ENCODE peak calls at places on chromosomes 6 and 20, in nine cellular contexts. L is uterus, R is NB4, O is ovary, E is DND-41, S is stomach, G is upper lobe of right lung, K is AG10803, M is fibroblast of mammary gland. V is an unnamed sample.

GRCh38 chr20:48189177-48189576 is 403.9 kb upstream of the SULF2 start:
- DNase-seq in L (no peak), R (peak; percentile 45), O (no peak), E (peak; percentile 12), S (no peak), G (no peak), K (peak; percentile 61), M (peak; percentile 38), V (peak; percentile 3)

GRCh38 chr6:156427345-156427744 is 349.8 kb upstream of the ARID1B start:
- DNase-seq in L (no peak), R (no peak), O (no peak), E (no peak), S (no peak), G (no peak), K (peak; percentile 90), M (peak; percentile 90), V (peak; percentile 98)

GRCh38 chr20:59145247-59145925 is 18.2 kb upstream of the ZNF831 start:
- DNase-seq in L (no peak), R (no peak), O (no peak), E (no peak), S (no peak), G (no peak), K (no peak), M (no peak), V (no peak)

GRCh38 chr20:12829121-12829520 is 179.7 kb upstream of the SPTLC3 start:
- DNase-seq in L (no peak), R (no peak), O (no peak), E (no peak), S (no peak), G (no peak), K (no peak), M (no peak), V (no peak)

GRCh38 chr20:58646703-58647102 is 4.4 kb upstream of the STX16 start:
- DNase-seq in L (no peak), R (no peak), O (no peak), E (no peak), S (no peak), G (no peak), K (no peak), M (no peak), V (no peak)

GRCh38 chr6:89281779-89282246 is 33.3 kb downstream of the GABRR2 start:
- DNase-seq in L (no peak), R (peak; percentile 86), O (no peak), E (peak; percentile 45), S (peak; percentile 41), G (no peak), K (peak; percentile 15), M (peak; percentile 45), V (peak; percentile 19)

GRCh38 chr20:4090756-4091331 is 75.5 kb upstream of the RNF24 start:
- DNase-seq in L (no peak), R (peak; percentile 66), O (no peak), E (peak; percentile 4), S (peak; percentile 21), G (no peak), K (peak; percentile 86), M (peak; percentile 85), V (no peak)

GRCh38 chr6:56758120-56758519 is 115.4 kb upstream of the DST start:
- DNase-seq in L (no peak), R (no peak), O (no peak), E (no peak), S (no peak), G (no peak), K (peak; percentile 48), M (no peak), V (no peak)

GRCh38 chr6:49913656-49914055 is 47.3 kb upstream of the CRISP1 start:
- DNase-seq in L (no peak), R (no peak), O (no peak), E (no peak), S (no peak), G (no peak), K (no peak), M (no peak), V (no peak)

GRCh38 chr6:49915035-49915434 is 48.7 kb upstream of the CRISP1 start:
- DNase-seq in L (no peak), R (no peak), O (no peak), E (no peak), S (no peak), G (no peak), K (no peak), M (no peak), V (no peak)

GRCh38 chr6:49909508-49910047 is 43.2 kb upstream of the CRISP1 start:
- DNase-seq in L (no peak), R (no peak), O (no peak), E (no peak), S (no peak), G (no peak), K (no peak), M (no peak), V (no peak)

GRCh38 chr6:49911252-49911651 is 44.9 kb upstream of the CRISP1 start:
- DNase-seq in L (no peak), R (no peak), O (no peak), E (no peak), S (no peak), G (no peak), K (no peak), M (no peak), V (no peak)

DNA sequence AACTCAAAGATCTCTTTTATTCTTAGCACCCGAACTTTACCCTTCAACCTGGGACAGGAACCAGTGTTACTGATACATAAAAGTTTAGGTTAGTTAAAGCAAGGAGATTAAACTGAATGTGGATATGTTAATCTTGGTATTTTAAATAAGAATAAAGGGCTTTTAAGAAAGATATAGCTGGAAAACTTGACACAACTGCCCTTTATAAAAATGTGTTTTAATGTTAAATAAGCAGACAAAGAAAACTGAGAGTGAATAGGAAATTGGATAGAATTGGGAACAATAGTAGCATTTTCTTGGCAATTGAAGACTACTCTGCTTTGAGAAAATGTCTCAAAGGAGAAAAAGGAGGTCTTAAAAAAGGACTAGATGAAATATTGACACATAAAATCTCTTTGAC is 45.9 kb upstream of the CRISP1 start:
- DNase-seq in L (no peak), R (no peak), O (no peak), E (no peak), S (no peak), G (no peak), K (no peak), M (no peak), V (no peak)
- TF ChIP-seq CTCF in L (no peak), R (no peak), O (no peak), E (no peak), S (no peak), G (no peak), K (no peak), M (no peak), V (no peak)

GRCh38 chr6:42448391-42448790 is 3.3 kb downstream of the TRERF1 start:
- DNase-seq in L (no peak), R (peak; percentile 82), O (no peak), E (no peak), S (no peak), G (no peak), K (no peak), M (no peak), V (no peak)

GRCh38 chr6:42450314-42451145 is 1.2 kb downstream of the TRERF1 start:
- DNase-seq in L (peak; percentile 36), R (peak; percentile 60), O (peak; percentile 25), E (no peak), S (no peak), G (no peak), K (no peak), M (no peak), V (peak; percentile 31)

GRCh38 chr6:42449917-42450313 is 1.8 kb downstream of the TRERF1 start:
- DNase-seq in L (no peak), R (peak; percentile 68), O (no peak), E (no peak), S (no peak), G (no peak), K (no peak), M (peak; percentile 35), V (no peak)

GRCh38 chr6:42451146-42451594 is 556 bp downstream of the TRERF1 start:
- DNase-seq in L (no peak), R (no peak), O (peak; percentile 17), E (no peak), S (no peak), G (no peak), K (no peak), M (no peak), V (no peak)

DNA sequence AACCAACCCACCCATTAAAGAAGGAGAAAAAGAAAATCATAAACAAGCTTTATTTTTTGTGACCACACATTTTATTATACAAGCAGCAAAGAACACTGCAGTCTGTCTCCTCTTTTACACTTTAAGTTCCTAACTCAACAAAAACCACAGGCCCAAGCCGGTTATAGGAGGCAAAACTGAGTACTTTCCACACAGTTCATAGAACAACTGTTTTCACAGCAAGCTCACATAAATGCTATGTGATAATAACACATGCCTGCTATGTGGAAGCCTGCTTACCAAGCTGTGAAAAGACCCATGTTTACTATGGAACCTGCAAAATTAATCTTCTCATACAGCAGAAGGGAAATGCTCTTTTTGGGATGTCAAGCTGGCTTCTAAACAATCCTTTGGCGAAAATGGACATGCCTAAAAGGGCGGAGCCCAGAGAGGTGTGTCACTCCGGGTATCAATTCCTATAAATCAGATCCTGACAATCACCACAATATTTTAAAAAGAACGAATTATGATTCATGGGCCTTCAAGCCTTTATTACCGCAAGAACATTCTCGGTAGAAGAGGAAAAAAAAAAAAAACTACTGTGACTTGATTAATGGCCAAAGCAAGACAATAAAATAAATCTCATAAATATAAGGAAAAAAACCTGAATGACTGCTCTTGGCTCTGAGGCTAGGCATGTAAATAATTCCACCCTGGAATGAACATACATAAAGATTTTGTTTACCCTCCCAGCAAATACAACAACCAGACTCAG is 2.6 kb downstream of the TRERF1 start:
- DNase-seq in L (no peak), R (peak; percentile 59), O (no peak), E (no peak), S (no peak), G (no peak), K (no peak), M (no peak), V (no peak)
- H3K4me3 ChIP-seq in L (peak overlapping the region; percentile 81), R (peak overlapping the region; percentile 80), O (peak overlapping the region; percentile 85), E (no peak overlapping the region), S (peak overlapping the region; percentile 5), G (peak overlapping the region; percentile 85), K (peak overlapping the region; percentile 85), M (peak overlapping the region; percentile 87), V (peak overlapping the region; percentile 86)

GRCh38 chr20:34553366-34553867 is 5.1 kb upstream of the MAP1LC3A start:
- DNase-seq in L (no peak), R (no peak), O (no peak), E (no peak), S (peak; percentile 77), G (no peak), K (no peak), M (no peak), V (no peak)
- TF ChIP-seq CTCF in L (no peak), R (no peak), O (no peak), E (no peak), S (no peak), G (no peak), K (no peak), M (no peak), V (no peak)

GRCh38 chr6:45480697-45481415 is 103.1 kb upstream of the SUPT3H start:
- DNase-seq in L (no peak), R (no peak), O (no peak), E (no peak), S (no peak), G (no peak), K (peak; percentile 62), M (no peak), V (no peak)

GRCh38 chr6:45477278-45477677 is 99.5 kb upstream of the SUPT3H start:
- DNase-seq in L (no peak), R (no peak), O (no peak), E (no peak), S (no peak), G (no peak), K (no peak), M (no peak), V (no peak)

GRCh38 chr6:45478235-45478634 is 100.5 kb upstream of the SUPT3H start:
- DNase-seq in L (no peak), R (peak; percentile 66), O (no peak), E (no peak), S (no peak), G (no peak), K (peak; percentile 40), M (peak; percentile 76), V (peak; percentile 57)

GRCh38 chr6:45477785-45478184 is 100.1 kb upstream of the SUPT3H start:
- DNase-seq in L (no peak), R (no peak), O (no peak), E (peak; percentile 22), S (no peak), G (no peak), K (no peak), M (no peak), V (no peak)

DNA sequence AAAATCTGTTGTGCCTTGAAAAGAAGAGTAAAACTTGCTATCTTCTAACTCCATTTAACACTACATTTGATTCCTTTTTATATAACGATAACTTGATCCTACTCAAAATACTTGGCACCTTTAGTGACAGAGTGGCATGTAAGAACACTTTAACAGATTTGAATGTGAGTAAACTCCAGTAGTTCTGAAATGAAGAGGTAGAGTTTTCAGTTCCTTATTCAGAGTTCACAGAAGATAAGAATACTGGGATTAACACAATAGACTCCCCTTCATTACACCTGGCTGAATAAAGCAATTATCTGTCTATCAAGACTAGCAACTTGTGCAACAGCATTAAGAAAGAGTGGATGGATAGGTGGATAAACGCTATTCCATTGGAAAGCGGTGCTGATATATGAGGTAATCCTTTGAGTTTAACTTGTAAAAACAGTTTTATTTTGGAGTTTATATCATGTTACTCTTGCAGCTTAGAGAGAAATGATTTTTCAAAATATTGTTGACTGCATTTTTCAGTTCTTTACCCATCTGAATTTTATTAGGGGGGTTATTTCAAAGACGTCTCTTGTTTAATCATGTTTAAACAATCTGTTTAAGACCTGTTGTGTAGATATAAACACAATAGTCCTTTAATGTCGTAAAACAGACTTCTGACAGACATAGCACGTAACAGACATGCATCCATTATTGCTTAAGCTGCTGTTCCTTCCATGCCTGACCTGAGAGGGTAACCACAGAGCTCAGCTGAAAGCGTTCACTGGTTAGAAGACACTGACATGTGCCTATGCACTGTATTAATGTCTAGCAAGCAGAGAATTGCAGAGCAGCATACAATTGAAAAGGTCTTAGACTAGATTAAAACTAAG is 102.3 kb upstream of the SUPT3H start:
- DNase-seq in L (no peak), R (peak; percentile 89), O (no peak), E (peak; percentile 20), S (no peak), G (no peak), K (peak; percentile 82), M (peak; percentile 94), V (peak; percentile 86)
- H3K4me3 ChIP-seq in L (no peak overlapping the region), R (no peak overlapping the region), O (no peak overlapping the region), E (no peak overlapping the region), S (no peak overlapping the region), G (no peak overlapping the region), K (peak overlapping the region; percentile 38), M (no peak overlapping the region), V (no peak overlapping the region)